ENCODE peak calls at places on chromosomes 13 and 19, in ten cellular contexts. One of them, this sample, is unnamed.

GRCh38 chr13:42181381-42181953 is 90.5 kb upstream of the AKAP11 start:
- DNase-seq in stomach: no peak
- DNase-seq in BJ: no peak
- DNase-seq in mesenchymal stem cell: peak; percentile 5
- DNase-seq in body of pancreas: no peak
- DNase-seq in heart right ventricle: no peak
- DNase-seq in foreskin fibroblast: peak; percentile 15
- DNase-seq in neuronal stem cell: no peak
- DNase-seq in astrocyte: no peak
- DNase-seq in CD8-positive, alpha-beta memory T cell: no peak
- DNase-seq in this sample: no peak

GRCh38 chr13:20902438-20903163 is at the start of gene XPO4:
- DNase-seq in heart right ventricle: peak; percentile 75
- DNase-seq in stomach: peak; percentile 80
- DNase-seq in foreskin fibroblast: peak; percentile 93
- DNase-seq in body of pancreas: peak; percentile 83
- DNase-seq in BJ: peak; percentile 18
- DNase-seq in CD8-positive, alpha-beta memory T cell: peak; percentile 69
- DNase-seq in neuronal stem cell: peak; percentile 78
- DNase-seq in astrocyte: peak; percentile 50
- DNase-seq in mesenchymal stem cell: peak; percentile 86
- DNase-seq in this sample: peak; percentile 39

GRCh38 chr19:12331211-12331941 is 2.1 kb downstream of the ZNF563 start:
- DNase-seq in body of pancreas: no peak
- DNase-seq in BJ: no peak
- DNase-seq in astrocyte: no peak
- DNase-seq in heart right ventricle: peak; percentile 20
- DNase-seq in CD8-positive, alpha-beta memory T cell: no peak
- DNase-seq in mesenchymal stem cell: no peak
- DNase-seq in neuronal stem cell: no peak
- DNase-seq in stomach: no peak
- DNase-seq in foreskin fibroblast: no peak
- DNase-seq in this sample: no peak

GRCh38 chr13:75378301-75378700 is 103.7 kb downstream of the TBC1D4 start:
- DNase-seq in CD8-positive, alpha-beta memory T cell: no peak
- DNase-seq in heart right ventricle: no peak
- DNase-seq in foreskin fibroblast: no peak
- DNase-seq in stomach: no peak
- DNase-seq in body of pancreas: no peak
- DNase-seq in mesenchymal stem cell: no peak
- DNase-seq in BJ: no peak
- DNase-seq in astrocyte: no peak
- DNase-seq in neuronal stem cell: no peak
- DNase-seq in this sample: no peak

GRCh38 chr19:33745297-33745696 is 51.4 kb upstream of the KCTD15 start:
- DNase-seq in BJ: no peak
- DNase-seq in stomach: no peak
- DNase-seq in body of pancreas: no peak
- DNase-seq in heart right ventricle: no peak
- DNase-seq in CD8-positive, alpha-beta memory T cell: no peak
- DNase-seq in astrocyte: no peak
- DNase-seq in neuronal stem cell: no peak
- DNase-seq in foreskin fibroblast: no peak
- DNase-seq in mesenchymal stem cell: no peak
- DNase-seq in this sample: no peak

GRCh38 chr19:39365531-39365930 is 23.3 kb downstream of the SAMD4B start:
- DNase-seq in neuronal stem cell: no peak
- DNase-seq in heart right ventricle: no peak
- DNase-seq in CD8-positive, alpha-beta memory T cell: no peak
- DNase-seq in BJ: no peak
- DNase-seq in body of pancreas: no peak
- DNase-seq in stomach: no peak
- DNase-seq in foreskin fibroblast: no peak
- DNase-seq in mesenchymal stem cell: no peak
- DNase-seq in astrocyte: no peak
- DNase-seq in this sample: no peak

GRCh38 chr13:49300716-49301589 is 53.2 kb downstream of the CDADC1 start:
- DNase-seq in stomach: peak; percentile 41
- DNase-seq in body of pancreas: peak; percentile 50
- DNase-seq in foreskin fibroblast: peak; percentile 81
- DNase-seq in heart right ventricle: peak; percentile 74
- DNase-seq in BJ: no peak
- DNase-seq in astrocyte: peak; percentile 42
- DNase-seq in mesenchymal stem cell: peak; percentile 79
- DNase-seq in CD8-positive, alpha-beta memory T cell: peak; percentile 42
- DNase-seq in neuronal stem cell: peak; percentile 52
- DNase-seq in this sample: no peak

GRCh38 chr19:5805465-5806132 is 732 bp downstream of the NRTN start:
- DNase-seq in neuronal stem cell: peak; percentile 82
- DNase-seq in heart right ventricle: peak; percentile 58
- DNase-seq in astrocyte: no peak
- DNase-seq in CD8-positive, alpha-beta memory T cell: peak; percentile 38
- DNase-seq in stomach: peak; percentile 88
- DNase-seq in mesenchymal stem cell: peak; percentile 73
- DNase-seq in foreskin fibroblast: peak; percentile 69
- DNase-seq in body of pancreas: peak; percentile 91
- DNase-seq in BJ: no peak
- DNase-seq in this sample: no peak

GRCh38 chr13:20446900-20447299 is 78.8 kb downstream of the CRYL1 start:
- DNase-seq in heart right ventricle: no peak
- DNase-seq in foreskin fibroblast: peak; percentile 28
- DNase-seq in CD8-positive, alpha-beta memory T cell: no peak
- DNase-seq in neuronal stem cell: no peak
- DNase-seq in BJ: no peak
- DNase-seq in astrocyte: no peak
- DNase-seq in mesenchymal stem cell: no peak
- DNase-seq in stomach: no peak
- DNase-seq in body of pancreas: no peak
- DNase-seq in this sample: peak; percentile 20

GRCh38 chr13:38590796-38591507 is 95.9 kb upstream of the FREM2 start:
- DNase-seq in stomach: peak; percentile 56
- DNase-seq in astrocyte: no peak
- DNase-seq in mesenchymal stem cell: no peak
- DNase-seq in heart right ventricle: no peak
- DNase-seq in BJ: no peak
- DNase-seq in body of pancreas: peak; percentile 14
- DNase-seq in foreskin fibroblast: no peak
- DNase-seq in neuronal stem cell: no peak
- DNase-seq in CD8-positive, alpha-beta memory T cell: no peak
- DNase-seq in this sample: no peak

GRCh38 chr19:18137242-18137641 is 15.7 kb upstream of the PIK3R2 start:
- DNase-seq in body of pancreas: no peak
- DNase-seq in BJ: no peak
- DNase-seq in heart right ventricle: no peak
- DNase-seq in CD8-positive, alpha-beta memory T cell: no peak
- DNase-seq in neuronal stem cell: no peak
- DNase-seq in foreskin fibroblast: no peak
- DNase-seq in mesenchymal stem cell: no peak
- DNase-seq in stomach: no peak
- DNase-seq in astrocyte: no peak
- DNase-seq in this sample: no peak

GRCh38 chr13:48977973-48978372 is 2.3 kb downstream of the FNDC3A start:
- DNase-seq in heart right ventricle: no peak
- DNase-seq in foreskin fibroblast: peak; percentile 66
- DNase-seq in stomach: no peak
- DNase-seq in neuronal stem cell: no peak
- DNase-seq in mesenchymal stem cell: no peak
- DNase-seq in body of pancreas: no peak
- DNase-seq in astrocyte: peak; percentile 56
- DNase-seq in BJ: no peak
- DNase-seq in CD8-positive, alpha-beta memory T cell: no peak
- DNase-seq in this sample: no peak

DNA sequence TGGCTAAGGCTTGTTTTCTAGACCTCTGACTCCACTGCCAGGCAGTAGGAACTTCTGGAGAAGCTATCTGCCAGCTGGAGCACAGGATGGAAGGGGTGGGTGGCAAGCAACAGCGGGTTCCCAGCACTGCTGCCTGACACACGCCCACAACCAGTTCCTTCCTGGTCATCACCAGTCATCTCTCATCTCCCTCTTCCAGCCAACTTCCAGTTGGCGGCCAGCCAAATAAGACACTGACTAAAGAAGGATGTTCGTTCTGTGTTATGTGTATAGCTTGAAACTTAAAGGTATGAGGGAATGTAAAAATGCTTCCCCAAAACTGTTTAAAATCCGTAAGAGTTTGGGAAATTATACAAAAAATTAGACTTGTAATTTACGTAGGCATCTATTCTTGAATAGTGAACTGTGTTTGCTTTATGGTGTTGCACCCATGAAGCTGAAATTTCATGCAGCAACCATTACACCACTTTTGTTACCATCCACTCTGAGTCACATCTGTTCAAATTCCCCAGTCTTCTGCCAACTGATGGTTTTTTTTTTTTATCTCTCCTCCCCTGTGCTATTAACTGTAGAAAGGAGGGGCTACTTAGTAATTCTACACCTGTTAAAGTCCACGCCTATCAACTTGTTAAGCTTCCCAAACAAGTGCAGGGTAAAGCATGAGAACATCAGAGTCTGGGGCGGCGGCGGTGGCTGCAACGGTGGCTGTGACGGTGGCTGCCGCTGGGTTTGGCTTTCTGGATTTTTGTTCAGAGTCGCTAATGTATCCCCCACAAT is 86.2 kb upstream of the FRY start:
- DNase-seq in heart right ventricle: peak; percentile 54
- DNase-seq in stomach: peak; percentile 67
- DNase-seq in foreskin fibroblast: peak; percentile 92
- DNase-seq in astrocyte: peak; percentile 65
- DNase-seq in neuronal stem cell: no peak
- DNase-seq in mesenchymal stem cell: peak; percentile 45
- DNase-seq in BJ: peak; percentile 62
- DNase-seq in body of pancreas: peak; percentile 89
- DNase-seq in CD8-positive, alpha-beta memory T cell: no peak
- DNase-seq in this sample: peak; percentile 85
- H3K4me3 ChIP-seq in heart right ventricle: no peak overlapping the region
- H3K4me3 ChIP-seq in stomach: peak overlapping the region; percentile 15
- H3K4me3 ChIP-seq in foreskin fibroblast: no peak overlapping the region
- H3K4me3 ChIP-seq in astrocyte: no peak overlapping the region
- H3K4me3 ChIP-seq in neuronal stem cell: no peak overlapping the region
- H3K4me3 ChIP-seq in mesenchymal stem cell: no peak overlapping the region
- H3K4me3 ChIP-seq in BJ: no peak overlapping the region
- H3K4me3 ChIP-seq in body of pancreas: peak overlapping the region; percentile 13
- H3K4me3 ChIP-seq in CD8-positive, alpha-beta memory T cell: no peak overlapping the region
- H3K4me3 ChIP-seq in this sample: peak overlapping the region; percentile 29

DNA sequence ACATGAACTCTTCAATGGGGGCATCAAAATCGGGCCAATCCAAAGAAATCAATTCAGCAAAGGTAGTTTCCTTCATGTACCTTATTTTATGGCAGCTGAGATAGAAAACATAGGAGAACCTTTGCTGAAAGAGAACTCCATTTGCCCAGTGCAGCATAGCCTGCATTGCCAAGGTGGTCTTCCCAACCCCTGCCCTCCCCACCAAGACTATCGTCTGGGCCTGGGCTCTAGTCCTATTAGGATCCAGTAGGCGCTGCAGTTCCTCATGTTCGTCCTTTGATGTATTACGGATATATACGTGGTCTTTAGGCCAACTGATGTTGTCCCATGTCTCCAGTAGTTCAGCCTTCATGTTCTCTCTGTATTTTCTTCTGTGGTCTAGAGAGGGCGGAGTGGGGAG is 19.2 kb downstream of the NLRP13 start:
- DNase-seq in body of pancreas: no peak
- DNase-seq in stomach: no peak
- DNase-seq in foreskin fibroblast: no peak
- DNase-seq in CD8-positive, alpha-beta memory T cell: no peak
- DNase-seq in heart right ventricle: no peak
- DNase-seq in BJ: no peak
- DNase-seq in neuronal stem cell: no peak
- DNase-seq in mesenchymal stem cell: no peak
- DNase-seq in astrocyte: no peak
- DNase-seq in this sample: no peak
- H3K4me3 ChIP-seq in body of pancreas: no peak overlapping the region
- H3K4me3 ChIP-seq in stomach: no peak overlapping the region
- H3K4me3 ChIP-seq in foreskin fibroblast: no peak overlapping the region
- H3K4me3 ChIP-seq in CD8-positive, alpha-beta memory T cell: no peak overlapping the region
- H3K4me3 ChIP-seq in heart right ventricle: no peak overlapping the region
- H3K4me3 ChIP-seq in BJ: no peak overlapping the region
- H3K4me3 ChIP-seq in neuronal stem cell: no peak overlapping the region
- H3K4me3 ChIP-seq in mesenchymal stem cell: no peak overlapping the region
- H3K4me3 ChIP-seq in astrocyte: no peak overlapping the region
- H3K4me3 ChIP-seq in this sample: no peak overlapping the region

GRCh38 chr13:27968316-27969072 is 621 bp downstream of the CDX2 start:
- DNase-seq in CD8-positive, alpha-beta memory T cell: no peak
- DNase-seq in foreskin fibroblast: no peak
- DNase-seq in heart right ventricle: no peak
- DNase-seq in BJ: no peak
- DNase-seq in stomach: peak; percentile 26
- DNase-seq in body of pancreas: peak; percentile 48
- DNase-seq in mesenchymal stem cell: peak; percentile 43
- DNase-seq in astrocyte: no peak
- DNase-seq in neuronal stem cell: no peak
- DNase-seq in this sample: no peak

GRCh38 chr13:27967203-27967735 is 1.8 kb downstream of the CDX2 start:
- DNase-seq in mesenchymal stem cell: peak; percentile 47
- DNase-seq in body of pancreas: no peak
- DNase-seq in foreskin fibroblast: no peak
- DNase-seq in BJ: no peak
- DNase-seq in heart right ventricle: no peak
- DNase-seq in CD8-positive, alpha-beta memory T cell: no peak
- DNase-seq in neuronal stem cell: no peak
- DNase-seq in astrocyte: no peak
- DNase-seq in stomach: peak; percentile 23
- DNase-seq in this sample: no peak

GRCh38 chr13:27969073-27969865 is at the start of gene CDX2:
- DNase-seq in astrocyte: no peak
- DNase-seq in CD8-positive, alpha-beta memory T cell: no peak
- DNase-seq in body of pancreas: peak; percentile 39
- DNase-seq in foreskin fibroblast: no peak
- DNase-seq in heart right ventricle: no peak
- DNase-seq in stomach: peak; percentile 24
- DNase-seq in neuronal stem cell: no peak
- DNase-seq in BJ: no peak
- DNase-seq in mesenchymal stem cell: peak; percentile 83
- DNase-seq in this sample: no peak

GRCh38 chr13:27966641-27967202 is 2.4 kb downstream of the CDX2 start:
- DNase-seq in CD8-positive, alpha-beta memory T cell: no peak
- DNase-seq in body of pancreas: no peak
- DNase-seq in stomach: peak; percentile 24
- DNase-seq in mesenchymal stem cell: no peak
- DNase-seq in astrocyte: no peak
- DNase-seq in neuronal stem cell: no peak
- DNase-seq in heart right ventricle: no peak
- DNase-seq in foreskin fibroblast: no peak
- DNase-seq in BJ: no peak
- DNase-seq in this sample: no peak

GRCh38 chr13:27967736-27968315 is 1.3 kb downstream of the CDX2 start:
- DNase-seq in mesenchymal stem cell: peak; percentile 49
- DNase-seq in stomach: peak; percentile 24
- DNase-seq in CD8-positive, alpha-beta memory T cell: no peak
- DNase-seq in foreskin fibroblast: no peak
- DNase-seq in heart right ventricle: no peak
- DNase-seq in astrocyte: no peak
- DNase-seq in body of pancreas: peak; percentile 42
- DNase-seq in BJ: no peak
- DNase-seq in neuronal stem cell: no peak
- DNase-seq in this sample: no peak
- H3K4me3 ChIP-seq in mesenchymal stem cell: no peak overlapping the region
- H3K4me3 ChIP-seq in stomach: peak overlapping the region; percentile 28
- H3K4me3 ChIP-seq in CD8-positive, alpha-beta memory T cell: no peak overlapping the region
- H3K4me3 ChIP-seq in foreskin fibroblast: no peak overlapping the region
- H3K4me3 ChIP-seq in heart right ventricle: no peak overlapping the region
- H3K4me3 ChIP-seq in astrocyte: no peak overlapping the region
- H3K4me3 ChIP-seq in body of pancreas: peak overlapping the region; percentile 44
- H3K4me3 ChIP-seq in BJ: no peak overlapping the region
- H3K4me3 ChIP-seq in neuronal stem cell: no peak overlapping the region
- H3K4me3 ChIP-seq in this sample: no peak overlapping the region

GRCh38 chr19:3982701-3983541 is 2.3 kb downstream of the EEF2 start:
- DNase-seq in body of pancreas: no peak
- DNase-seq in stomach: no peak
- DNase-seq in BJ: no peak
- DNase-seq in mesenchymal stem cell: peak; percentile 74
- DNase-seq in heart right ventricle: peak; percentile 8
- DNase-seq in neuronal stem cell: no peak
- DNase-seq in CD8-positive, alpha-beta memory T cell: no peak
- DNase-seq in foreskin fibroblast: peak; percentile 80
- DNase-seq in astrocyte: peak; percentile 57
- DNase-seq in this sample: no peak
- H3K4me3 ChIP-seq in body of pancreas: no peak overlapping the region
- H3K4me3 ChIP-seq in stomach: peak overlapping the region; percentile 67
- H3K4me3 ChIP-seq in BJ: peak overlapping the region; percentile 68
- H3K4me3 ChIP-seq in mesenchymal stem cell: no peak overlapping the region
- H3K4me3 ChIP-seq in heart right ventricle: no peak overlapping the region
- H3K4me3 ChIP-seq in neuronal stem cell: peak overlapping the region; percentile 37
- H3K4me3 ChIP-seq in CD8-positive, alpha-beta memory T cell: no peak overlapping the region
- H3K4me3 ChIP-seq in foreskin fibroblast: peak overlapping the region; percentile 81
- H3K4me3 ChIP-seq in astrocyte: peak overlapping the region; percentile 99
- H3K4me3 ChIP-seq in this sample: peak overlapping the region; percentile 71